ENCODE peak calls at places on chromosomes 12 and 14, in seven cellular contexts. C is neural progenitor cell, K is mammary epithelial cell, O is Karpas-422, E is PC-3, Y is HepG2, G is MM.1S. Z is an unnamed sample. For H3K4me1, the result is how much of the 10 kb centered on the place peaks cover.

GRCh38 chr12:26787125-26787495 is 45.9 kb downstream of the ITPR2 start:
- DNase-seq in Y (no peak), C (peak), E (peak), G (no peak), K (peak), O (no peak), Z (no peak)

GRCh38 chr12:61524851-61525250 is 735.4 kb upstream of the USP15 start:
- DNase-seq in E (no peak), K (no peak), Y (no peak), O (peak), C (no peak), G (no peak), Z (no peak)

GRCh38 chr12:6639151-6639773 is 3.5 kb upstream of the LPAR5 start:
- DNase-seq in G (no peak), O (no peak), Y (no peak), C (no peak), E (no peak), K (no peak), Z (no peak)

GRCh38 chr12:128783129-128783574 is 40.6 kb downstream of the SLC15A4 start:
- DNase-seq in G (no peak), Y (no peak), C (no peak), O (no peak), E (no peak), K (no peak), Z (peak)

GRCh38 chr12:6752181-6752930 is 585 bp downstream of the MLF2 start:
- DNase-seq in E (peak), G (no peak), K (peak), O (peak), C (peak), Y (peak), Z (no peak)

GRCh38 chr12:49535921-49536525 is 2.8 kb upstream of the KCNH3 start:
- DNase-seq in G (no peak), K (peak), E (peak), Y (no peak), C (no peak), O (no peak), Z (no peak)

GRCh38 chr12:40697566-40698257 is 5.5 kb downstream of the CNTN1 start:
- DNase-seq in K (peak), C (no peak), E (peak), G (no peak), O (no peak), Y (no peak), Z (no peak)

GRCh38 chr14:50366115-50366514 is 30.6 kb downstream of the CDKL1 start:
- DNase-seq in O (no peak), G (no peak), C (no peak), E (peak), Y (no peak), K (no peak), Z (no peak)

GRCh38 chr14:58395815-58396626 is at the start of gene TOMM20L:
- DNase-seq in C (peak), G (peak), K (peak), O (peak), Y (peak), E (peak), Z (peak)

GRCh38 chr12:119444462-119445044 is 110.0 kb downstream of the CCDC60 start:
- DNase-seq in O (peak), C (peak), G (peak), Y (peak), E (peak), K (peak), Z (no peak)

GRCh38 chr12:9064815-9065606 is 50.7 kb downstream of the A2M start:
- DNase-seq in G (peak), O (no peak), C (peak), K (peak), E (peak), Y (peak), Z (peak)

GRCh38 chr14:102862154-102862772 is 60.2 kb upstream of the AMN start:
- DNase-seq in Y (no peak), G (no peak), C (no peak), E (no peak), K (no peak), O (no peak), Z (no peak)

GRCh38 chr14:32620303-32620702 is 291.2 kb downstream of the AKAP6 start:
- DNase-seq in G (no peak), K (peak), C (no peak), O (no peak), Y (no peak), E (peak), Z (no peak)

GRCh38 chr12:93621986-93622385 is 49.5 kb downstream of the SOCS2 start:
- DNase-seq in E (no peak), O (no peak), Y (no peak), C (no peak), G (no peak), K (no peak), Z (no peak)

GRCh38 chr12:57808351-57808750 is 10.2 kb downstream of the AVIL start:
- DNase-seq in O (no peak), G (no peak), C (no peak), K (no peak), E (no peak), Y (no peak), Z (no peak)

GRCh38 chr14:28754209-28754985 is 12.2 kb upstream of the FOXG1 start:
- DNase-seq in Y (peak), C (peak), O (peak), E (peak), K (peak), G (peak), Z (no peak)

GRCh38 chr12:12837025-12837872 is 24.1 kb downstream of the DDX47 start:
- DNase-seq in Y (peak), C (peak), G (peak), K (peak), O (peak), E (peak), Z (peak)

GRCh38 chr12:88325076-88325827 is 183.1 kb downstream of the TMTC3 start:
- DNase-seq in O (no peak), E (peak), K (peak), Y (no peak), C (no peak), G (no peak), Z (no peak)

GRCh38 chr14:65170768-65171251 is 68.5 kb upstream of the MAX start:
- DNase-seq in K (peak), O (peak), C (peak), Y (no peak), G (no peak), E (peak), Z (no peak)

GRCh38 chr12:52145228-52145940 is 46.4 kb downstream of the KRT80 start:
- DNase-seq in Y (no peak), G (no peak), C (peak), O (no peak), K (no peak), E (peak), Z (no peak)

GRCh38 chr12:47422656-47423055 is 283.2 kb downstream of the RPAP3 start:
- DNase-seq in O (no peak), K (no peak), G (no peak), Y (no peak), E (no peak), C (no peak), Z (no peak)

GRCh38 chr12:80877706-80878384 is 59.9 kb downstream of the LIN7A start:
- DNase-seq in G (no peak), C (no peak), K (no peak), E (no peak), Y (no peak), O (no peak), Z (no peak)

GRCh38 chr12:20450591-20450990 is 82.3 kb downstream of the PDE3A start:
- DNase-seq in E (no peak), C (no peak), K (no peak), Y (no peak), G (no peak), O (no peak), Z (no peak)

GRCh38 chr12:57000393-57000792 is 6.0 kb downstream of the ZBTB39 start:
- DNase-seq in G (no peak), O (no peak), Y (no peak), K (no peak), C (no peak), E (no peak), Z (no peak)

GRCh38 chr14:92516966-92517350 is 3.4 kb downstream of the RIN3 start:
- DNase-seq in E (no peak), G (no peak), Y (no peak), C (no peak), O (no peak), K (no peak), Z (no peak)

DNA sequence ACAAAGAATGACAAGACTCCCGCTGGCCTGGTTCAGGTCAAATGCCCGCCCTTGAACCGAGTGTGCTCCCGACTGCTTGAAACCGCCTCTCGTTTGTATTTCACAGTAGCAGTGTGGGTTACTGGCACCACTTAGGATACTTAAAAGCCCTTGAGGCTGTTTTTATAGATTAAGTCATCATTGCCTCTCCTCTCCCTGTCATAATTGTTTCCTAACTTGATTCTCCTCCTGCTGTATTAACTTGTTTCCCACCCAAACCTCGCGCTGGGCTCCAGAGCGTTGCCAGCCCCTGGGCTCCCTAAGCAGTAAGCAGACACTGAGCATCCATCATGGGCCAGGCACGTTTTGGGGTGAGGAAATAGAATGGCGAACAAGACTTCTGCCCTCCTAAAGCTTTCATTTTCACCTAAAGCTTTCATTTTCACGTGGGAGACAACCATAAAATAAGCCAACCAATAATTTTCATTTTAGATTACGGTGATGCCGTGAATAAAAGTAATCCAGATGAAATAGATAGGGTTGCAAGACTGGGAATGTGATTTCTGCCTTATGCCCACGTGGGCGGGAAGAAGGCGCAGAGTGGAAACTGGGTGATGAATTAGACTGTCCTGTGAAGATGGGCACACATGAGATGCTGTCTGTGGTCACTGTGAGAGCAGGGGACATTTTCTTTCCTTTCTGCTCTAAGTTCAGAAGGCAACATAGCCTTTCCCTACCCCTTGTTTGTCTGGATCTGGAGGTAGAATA is 97.5 kb downstream of the PPP2R5C start:
- DNase-seq in Y (no peak), G (no peak), O (no peak), E (no peak), K (no peak), C (no peak), Z (no peak)
- H3K4me1 ChIP-seq in Y (under half), G (under half), O (under half), E (under half), K (under half), C (under half), Z (under half)

GRCh38 chr14:85534435-85534834 is 4.5 kb downstream of the FLRT2 start:
- DNase-seq in C (peak), K (peak), O (no peak), E (no peak), G (no peak), Y (no peak), Z (peak)

GRCh38 chr14:85533821-85534271 is 3.9 kb downstream of the FLRT2 start:
- DNase-seq in C (no peak), O (no peak), G (no peak), Y (no peak), K (peak), E (no peak), Z (peak)

GRCh38 chr14:85535916-85536834 is 6.2 kb downstream of the FLRT2 start:
- DNase-seq in C (peak), O (peak), G (no peak), Y (peak), E (peak), K (peak), Z (no peak)

GRCh38 chr14:85535316-85535715 is 5.4 kb downstream of the FLRT2 start:
- DNase-seq in G (no peak), C (no peak), O (no peak), K (no peak), E (no peak), Y (no peak), Z (no peak)

GRCh38 chr14:85534914-85535313 is 5.0 kb downstream of the FLRT2 start:
- DNase-seq in Y (no peak), E (no peak), G (no peak), C (peak), O (no peak), K (peak), Z (no peak)
- H3K4me3 ChIP-seq in Y (no peak), E (no peak), G (no peak), C (peak), O (no peak), K (peak), Z (peak)

GRCh38 chr14:91371990-91372375 is 45.6 kb downstream of the CCDC88C start:
- DNase-seq in G (no peak), Y (no peak), O (no peak), E (no peak), C (no peak), K (no peak), Z (no peak)

GRCh38 chr14:91368681-91369416 is 48.8 kb downstream of the CCDC88C start:
- DNase-seq in C (no peak), K (no peak), O (peak), G (peak), Y (no peak), E (no peak), Z (no peak)

GRCh38 chr14:91367173-91368171 is 50.1 kb downstream of the CCDC88C start:
- DNase-seq in C (no peak), E (peak), O (peak), G (peak), K (peak), Y (no peak), Z (no peak)

GRCh38 chr14:91371011-91371989 is 46.3 kb downstream of the CCDC88C start:
- DNase-seq in O (no peak), G (peak), Y (no peak), K (no peak), E (no peak), C (no peak), Z (no peak)

GRCh38 chr14:91369628-91370445 is 47.8 kb downstream of the CCDC88C start:
- DNase-seq in C (no peak), O (no peak), E (peak), Y (peak), G (peak), K (peak), Z (no peak)
- H3K9ac ChIP-seq in C (no peak), O (no peak), E (no peak), Y (peak), G (peak), K (peak), Z (no peak)

GRCh38 chr12:120580787-120581723 is at the start of gene POP5:
- DNase-seq in O (peak), E (peak), C (peak), K (peak), G (peak), Y (peak), Z (peak)

GRCh38 chr12:120581998-120582397 is 796 bp upstream of the POP5 start:
- DNase-seq in E (peak), C (no peak), Y (no peak), O (no peak), K (no peak), G (no peak), Z (no peak)

GRCh38 chr12:120584343-120585149 is 3.3 kb upstream of the POP5 start:
- DNase-seq in G (peak), C (peak), Y (no peak), K (peak), O (peak), E (peak), Z (peak)

GRCh38 chr12:120586216-120586615 is 5.0 kb upstream of the POP5 start:
- DNase-seq in O (no peak), G (no peak), C (peak), K (no peak), E (no peak), Y (no peak), Z (no peak)

GRCh38 chr12:120583478-120584030 is 2.4 kb upstream of the POP5 start:
- DNase-seq in K (peak), E (peak), C (peak), Y (peak), O (peak), G (peak), Z (peak)
- H3K4me1 ChIP-seq in K (under half), E (under half), C (under half), Y (under half), O (under half), G (under half), Z (under half)

GRCh38 chr12:123714302-123714627 is 2.1 kb downstream of the ATP6V0A2 start:
- DNase-seq in K (no peak), G (no peak), Y (no peak), C (no peak), E (no peak), O (peak), Z (no peak)
- H3K4me3 ChIP-seq in K (no peak), G (peak), Y (no peak), C (no peak), E (no peak), O (peak), Z (no peak)

DNA sequence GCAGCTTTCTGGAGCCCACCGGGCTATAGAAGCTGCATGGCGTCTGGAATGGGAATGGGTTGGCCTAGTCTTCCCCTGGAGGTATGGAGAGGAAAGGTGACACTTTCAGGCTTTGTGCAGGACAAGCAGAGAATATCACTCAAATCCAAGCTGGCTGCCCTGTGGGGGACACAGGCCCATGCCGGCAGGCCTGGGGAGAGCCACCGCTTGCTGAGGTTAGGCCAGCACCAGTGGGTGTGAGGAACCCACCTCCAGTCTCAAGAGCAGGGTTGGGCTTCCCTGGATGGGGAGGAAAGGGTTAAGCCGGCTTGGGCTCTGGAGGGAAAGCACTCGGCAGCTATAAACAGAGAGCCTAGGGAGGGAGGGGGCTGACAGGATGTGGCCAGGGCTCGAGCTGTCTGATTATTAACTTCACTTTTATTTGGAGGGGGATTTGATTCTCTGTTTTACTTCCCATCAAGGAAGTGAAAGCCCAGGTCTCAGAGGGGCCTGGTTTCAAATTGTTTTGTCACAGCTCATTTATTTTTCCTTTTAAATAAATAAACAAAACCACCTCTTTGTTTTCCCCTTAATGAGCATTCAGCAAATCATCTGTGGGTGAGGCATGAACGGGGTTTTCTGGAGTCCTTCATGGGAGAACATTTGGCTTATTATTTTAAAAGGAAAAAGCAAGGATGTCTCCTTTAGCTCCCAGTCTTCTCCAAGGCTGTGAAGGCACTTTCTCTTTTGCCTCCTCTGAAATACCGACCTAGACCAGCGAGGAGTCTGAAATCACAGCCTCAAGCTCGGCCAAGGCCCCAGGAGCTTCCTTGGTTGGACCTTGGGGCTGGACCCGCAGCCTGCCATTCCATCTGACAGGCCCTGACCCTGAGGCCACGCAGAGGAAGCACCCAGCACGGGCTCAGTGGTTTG is 21.8 kb upstream of the ZFP36L1 start:
- DNase-seq in G (no peak), K (peak), E (peak), C (peak), Y (peak), O (peak), Z (peak)
- H3K9ac ChIP-seq in G (no peak), K (peak), E (peak), C (no peak), Y (peak), O (peak), Z (peak)

GRCh38 chr12:2194571-2194970 is 141.8 kb downstream of the CACNA1C start:
- DNase-seq in K (no peak), E (no peak), O (no peak), G (no peak), Y (no peak), C (no peak), Z (no peak)
- H3K4me1 ChIP-seq in K (under half), E (under half), O (under half), G (under half), Y (under half), C (under half), Z (under half)

GRCh38 chr14:23578560-23579310 is at the start of gene JPH4:
- DNase-seq in C (peak), E (no peak), G (no peak), O (no peak), K (no peak), Y (no peak), Z (no peak)
- H3K4me3 ChIP-seq in C (peak), E (no peak), G (no peak), O (no peak), K (no peak), Y (no peak), Z (no peak)

Z was measured in kidney.